ENCODE peak calls at places on chromosomes 11 and 22, in ten cellular contexts. One of them, this sample, is unnamed.

GRCh38 chr11:119380816-119381185 is 689 bp downstream of the USP2 start:
- DNase-seq in A549: no peak
- DNase-seq in lung: no peak
- DNase-seq in heart left ventricle: no peak
- DNase-seq in Panc1: no peak
- DNase-seq in cardiac muscle cell: no peak
- DNase-seq in IMR-90: no peak
- DNase-seq in tibial nerve: peak; percentile 4
- DNase-seq in HL-60: no peak
- DNase-seq in endothelial cell of umbilical vein: no peak
- DNase-seq in this sample: no peak

GRCh38 chr11:1968454-1968995 is 21.4 kb downstream of the MRPL23 start:
- DNase-seq in A549: no peak
- DNase-seq in lung: no peak
- DNase-seq in heart left ventricle: no peak
- DNase-seq in Panc1: no peak
- DNase-seq in cardiac muscle cell: no peak
- DNase-seq in IMR-90: no peak
- DNase-seq in tibial nerve: no peak
- DNase-seq in HL-60: no peak
- DNase-seq in endothelial cell of umbilical vein: no peak
- DNase-seq in this sample: no peak

GRCh38 chr22:39994046-39994565 is 648 bp upstream of the FAM83F start:
- DNase-seq in A549: no peak
- DNase-seq in lung: no peak
- DNase-seq in heart left ventricle: no peak
- DNase-seq in Panc1: no peak
- DNase-seq in cardiac muscle cell: no peak
- DNase-seq in IMR-90: peak; percentile 25
- DNase-seq in tibial nerve: no peak
- DNase-seq in HL-60: no peak
- DNase-seq in endothelial cell of umbilical vein: no peak
- DNase-seq in this sample: peak; percentile 62

GRCh38 chr11:35851342-35851741 is 92.5 kb upstream of the LDLRAD3 start:
- DNase-seq in A549: no peak
- DNase-seq in lung: no peak
- DNase-seq in heart left ventricle: no peak
- DNase-seq in Panc1: no peak
- DNase-seq in cardiac muscle cell: no peak
- DNase-seq in IMR-90: no peak
- DNase-seq in tibial nerve: no peak
- DNase-seq in HL-60: no peak
- DNase-seq in endothelial cell of umbilical vein: no peak
- DNase-seq in this sample: no peak

GRCh38 chr11:131690362-131690761 is 319.9 kb downstream of the NTM start:
- DNase-seq in A549: no peak
- DNase-seq in lung: no peak
- DNase-seq in heart left ventricle: no peak
- DNase-seq in Panc1: no peak
- DNase-seq in cardiac muscle cell: no peak
- DNase-seq in IMR-90: no peak
- DNase-seq in tibial nerve: no peak
- DNase-seq in HL-60: no peak
- DNase-seq in endothelial cell of umbilical vein: no peak
- DNase-seq in this sample: no peak

GRCh38 chr22:38177926-38178604 is 3.6 kb downstream of the PLA2G6 start:
- DNase-seq in A549: peak; percentile 74
- DNase-seq in lung: no peak
- DNase-seq in heart left ventricle: peak; percentile 56
- DNase-seq in Panc1: peak; percentile 82
- DNase-seq in cardiac muscle cell: peak; percentile 85
- DNase-seq in IMR-90: peak; percentile 89
- DNase-seq in tibial nerve: peak; percentile 64
- DNase-seq in HL-60: no peak
- DNase-seq in endothelial cell of umbilical vein: peak; percentile 90
- DNase-seq in this sample: no peak

GRCh38 chr11:109961261-109961660 is 131.9 kb upstream of the ZC3H12C start:
- DNase-seq in A549: no peak
- DNase-seq in lung: no peak
- DNase-seq in heart left ventricle: no peak
- DNase-seq in Panc1: no peak
- DNase-seq in cardiac muscle cell: no peak
- DNase-seq in IMR-90: no peak
- DNase-seq in tibial nerve: no peak
- DNase-seq in HL-60: no peak
- DNase-seq in endothelial cell of umbilical vein: no peak
- DNase-seq in this sample: no peak

GRCh38 chr11:12653729-12654128 is 20.5 kb upstream of the TEAD1 start:
- DNase-seq in A549: no peak
- DNase-seq in lung: no peak
- DNase-seq in heart left ventricle: no peak
- DNase-seq in Panc1: no peak
- DNase-seq in cardiac muscle cell: no peak
- DNase-seq in IMR-90: no peak
- DNase-seq in tibial nerve: no peak
- DNase-seq in HL-60: no peak
- DNase-seq in endothelial cell of umbilical vein: no peak
- DNase-seq in this sample: no peak

GRCh38 chr22:47155131-47155885 is 392.9 kb downstream of the TBC1D22A start:
- DNase-seq in A549: no peak
- DNase-seq in lung: no peak
- DNase-seq in heart left ventricle: no peak
- DNase-seq in Panc1: no peak
- DNase-seq in cardiac muscle cell: no peak
- DNase-seq in IMR-90: no peak
- DNase-seq in tibial nerve: no peak
- DNase-seq in HL-60: no peak
- DNase-seq in endothelial cell of umbilical vein: no peak
- DNase-seq in this sample: no peak

GRCh38 chr11:71147331-71147730 is 105.0 kb downstream of the SHANK2 start:
- DNase-seq in A549: no peak
- DNase-seq in lung: no peak
- DNase-seq in heart left ventricle: no peak
- DNase-seq in Panc1: no peak
- DNase-seq in cardiac muscle cell: no peak
- DNase-seq in IMR-90: no peak
- DNase-seq in tibial nerve: no peak
- DNase-seq in HL-60: no peak
- DNase-seq in endothelial cell of umbilical vein: no peak
- DNase-seq in this sample: no peak

GRCh38 chr11:71988050-71988449 is 10.7 kb upstream of the IL18BP start:
- DNase-seq in A549: no peak
- DNase-seq in lung: no peak
- DNase-seq in heart left ventricle: no peak
- DNase-seq in Panc1: no peak
- DNase-seq in cardiac muscle cell: peak; percentile 88
- DNase-seq in IMR-90: peak; percentile 87
- DNase-seq in tibial nerve: no peak
- DNase-seq in HL-60: no peak
- DNase-seq in endothelial cell of umbilical vein: no peak
- DNase-seq in this sample: no peak

GRCh38 chr11:128685383-128686044 is 8.4 kb upstream of the FLI1 start:
- DNase-seq in A549: no peak
- DNase-seq in lung: no peak
- DNase-seq in heart left ventricle: no peak
- DNase-seq in Panc1: no peak
- DNase-seq in cardiac muscle cell: peak; percentile 47
- DNase-seq in IMR-90: no peak
- DNase-seq in tibial nerve: no peak
- DNase-seq in HL-60: no peak
- DNase-seq in endothelial cell of umbilical vein: peak; percentile 11
- DNase-seq in this sample: no peak

GRCh38 chr11:128687321-128687720 is 6.6 kb upstream of the FLI1 start:
- DNase-seq in A549: no peak
- DNase-seq in lung: no peak
- DNase-seq in heart left ventricle: peak; percentile 53
- DNase-seq in Panc1: no peak
- DNase-seq in cardiac muscle cell: peak; percentile 45
- DNase-seq in IMR-90: no peak
- DNase-seq in tibial nerve: no peak
- DNase-seq in HL-60: no peak
- DNase-seq in endothelial cell of umbilical vein: peak; percentile 19
- DNase-seq in this sample: no peak

GRCh38 chr11:128686745-128687177 is 7.1 kb upstream of the FLI1 start:
- DNase-seq in A549: no peak
- DNase-seq in lung: no peak
- DNase-seq in heart left ventricle: peak; percentile 64
- DNase-seq in Panc1: no peak
- DNase-seq in cardiac muscle cell: peak; percentile 73
- DNase-seq in IMR-90: peak; percentile 50
- DNase-seq in tibial nerve: no peak
- DNase-seq in HL-60: no peak
- DNase-seq in endothelial cell of umbilical vein: peak; percentile 53
- DNase-seq in this sample: peak; percentile 62

GRCh38 chr11:128686045-128686741 is 7.7 kb upstream of the FLI1 start:
- DNase-seq in A549: no peak
- DNase-seq in lung: no peak
- DNase-seq in heart left ventricle: no peak
- DNase-seq in Panc1: no peak
- DNase-seq in cardiac muscle cell: no peak
- DNase-seq in IMR-90: no peak
- DNase-seq in tibial nerve: no peak
- DNase-seq in HL-60: no peak
- DNase-seq in endothelial cell of umbilical vein: no peak
- DNase-seq in this sample: no peak

GRCh38 chr11:128684582-128685382 is 9.1 kb upstream of the FLI1 start:
- DNase-seq in A549: no peak
- DNase-seq in lung: no peak
- DNase-seq in heart left ventricle: no peak
- DNase-seq in Panc1: no peak
- DNase-seq in cardiac muscle cell: no peak
- DNase-seq in IMR-90: no peak
- DNase-seq in tibial nerve: no peak
- DNase-seq in HL-60: no peak
- DNase-seq in endothelial cell of umbilical vein: peak; percentile 13
- DNase-seq in this sample: no peak
- H3K27ac ChIP-seq in A549: no peak overlapping the region
- H3K27ac ChIP-seq in lung: no peak overlapping the region
- H3K27ac ChIP-seq in heart left ventricle: no peak overlapping the region
- H3K27ac ChIP-seq in Panc1: no peak overlapping the region
- H3K27ac ChIP-seq in cardiac muscle cell: no peak overlapping the region
- H3K27ac ChIP-seq in IMR-90: no peak overlapping the region
- H3K27ac ChIP-seq in tibial nerve: no peak overlapping the region
- H3K27ac ChIP-seq in HL-60: no peak overlapping the region
- H3K27ac ChIP-seq in endothelial cell of umbilical vein: no peak overlapping the region
- H3K27ac ChIP-seq in this sample: no peak overlapping the region

GRCh38 chr11:31974737-31975136 is 116.1 kb upstream of the RCN1 start:
- DNase-seq in A549: no peak
- DNase-seq in lung: no peak
- DNase-seq in heart left ventricle: no peak
- DNase-seq in Panc1: peak; percentile 45
- DNase-seq in cardiac muscle cell: peak; percentile 31
- DNase-seq in IMR-90: peak; percentile 81
- DNase-seq in tibial nerve: no peak
- DNase-seq in HL-60: no peak
- DNase-seq in endothelial cell of umbilical vein: no peak
- DNase-seq in this sample: no peak
- H3K4me3 ChIP-seq in A549: no peak overlapping the region
- H3K4me3 ChIP-seq in lung: no peak overlapping the region
- H3K4me3 ChIP-seq in heart left ventricle: no peak overlapping the region
- H3K4me3 ChIP-seq in Panc1: no peak overlapping the region
- H3K4me3 ChIP-seq in cardiac muscle cell: no peak overlapping the region
- H3K4me3 ChIP-seq in IMR-90: no peak overlapping the region
- H3K4me3 ChIP-seq in tibial nerve: no peak overlapping the region
- H3K4me3 ChIP-seq in HL-60: no peak overlapping the region
- H3K4me3 ChIP-seq in endothelial cell of umbilical vein: no peak overlapping the region
- H3K4me3 ChIP-seq in this sample: no peak overlapping the region

GRCh38 chr22:45194686-45195085 is 31.0 kb downstream of the NUP50 start:
- DNase-seq in A549: no peak
- DNase-seq in lung: no peak
- DNase-seq in heart left ventricle: no peak
- DNase-seq in Panc1: no peak
- DNase-seq in cardiac muscle cell: no peak
- DNase-seq in IMR-90: no peak
- DNase-seq in tibial nerve: no peak
- DNase-seq in HL-60: no peak
- DNase-seq in endothelial cell of umbilical vein: no peak
- DNase-seq in this sample: no peak

GRCh38 chr22:45190473-45190872 is 26.7 kb downstream of the NUP50 start:
- DNase-seq in A549: no peak
- DNase-seq in lung: no peak
- DNase-seq in heart left ventricle: no peak
- DNase-seq in Panc1: no peak
- DNase-seq in cardiac muscle cell: no peak
- DNase-seq in IMR-90: no peak
- DNase-seq in tibial nerve: no peak
- DNase-seq in HL-60: no peak
- DNase-seq in endothelial cell of umbilical vein: no peak
- DNase-seq in this sample: no peak

GRCh38 chr22:45195616-45196015 is 31.9 kb downstream of the NUP50 start:
- DNase-seq in A549: no peak
- DNase-seq in lung: no peak
- DNase-seq in heart left ventricle: no peak
- DNase-seq in Panc1: no peak
- DNase-seq in cardiac muscle cell: no peak
- DNase-seq in IMR-90: no peak
- DNase-seq in tibial nerve: no peak
- DNase-seq in HL-60: no peak
- DNase-seq in endothelial cell of umbilical vein: no peak
- DNase-seq in this sample: no peak

GRCh38 chr22:45196308-45196707 is 32.6 kb downstream of the NUP50 start:
- DNase-seq in A549: no peak
- DNase-seq in lung: no peak
- DNase-seq in heart left ventricle: no peak
- DNase-seq in Panc1: no peak
- DNase-seq in cardiac muscle cell: no peak
- DNase-seq in IMR-90: no peak
- DNase-seq in tibial nerve: no peak
- DNase-seq in HL-60: no peak
- DNase-seq in endothelial cell of umbilical vein: no peak
- DNase-seq in this sample: no peak

DNA sequence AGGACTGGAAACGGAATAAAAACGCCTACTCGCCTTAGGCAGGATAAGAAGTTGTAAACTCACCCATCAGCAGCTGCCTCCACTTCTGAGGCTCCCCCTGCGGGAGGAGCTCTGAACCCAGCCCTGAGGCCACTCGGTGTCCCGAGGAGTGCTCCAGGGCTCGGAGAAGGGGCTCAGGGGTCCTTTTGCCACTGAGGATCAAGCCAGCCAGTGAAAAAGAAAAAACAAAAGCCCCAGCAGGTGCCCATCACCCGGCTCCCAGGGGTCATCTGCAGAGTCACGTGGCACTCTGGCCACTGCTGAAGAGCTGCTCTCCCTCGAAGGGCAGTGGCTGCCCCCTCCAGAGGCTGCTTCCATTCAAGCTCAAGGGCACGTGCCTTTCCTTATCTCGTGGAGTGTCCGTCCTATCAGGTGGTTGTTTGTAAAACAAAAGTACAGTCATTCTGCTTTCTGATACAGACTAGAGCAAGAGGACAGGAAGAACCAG is 29.0 kb downstream of the NUP50 start:
- DNase-seq in A549: no peak
- DNase-seq in lung: no peak
- DNase-seq in heart left ventricle: no peak
- DNase-seq in Panc1: no peak
- DNase-seq in cardiac muscle cell: no peak
- DNase-seq in IMR-90: no peak
- DNase-seq in tibial nerve: no peak
- DNase-seq in HL-60: no peak
- DNase-seq in endothelial cell of umbilical vein: no peak
- DNase-seq in this sample: peak; percentile 28
- TF ChIP-seq CTCF in A549: peak; percentile 15
- TF ChIP-seq CTCF in lung: no peak
- TF ChIP-seq CTCF in heart left ventricle: no peak
- TF ChIP-seq CTCF in Panc1: no peak
- TF ChIP-seq CTCF in cardiac muscle cell: no peak
- TF ChIP-seq CTCF in IMR-90: peak; percentile 14
- TF ChIP-seq CTCF in tibial nerve: no peak
- TF ChIP-seq CTCF in HL-60: no peak
- TF ChIP-seq CTCF in endothelial cell of umbilical vein: no peak
- TF ChIP-seq CTCF in this sample: peak; percentile 51

GRCh38 chr22:49129736-49130135 is 697.9 kb downstream of the BRD1 start:
- DNase-seq in A549: no peak
- DNase-seq in lung: no peak
- DNase-seq in heart left ventricle: no peak
- DNase-seq in Panc1: no peak
- DNase-seq in cardiac muscle cell: no peak
- DNase-seq in IMR-90: no peak
- DNase-seq in tibial nerve: no peak
- DNase-seq in HL-60: no peak
- DNase-seq in endothelial cell of umbilical vein: no peak
- DNase-seq in this sample: no peak
- H3K27ac ChIP-seq in A549: no peak overlapping the region
- H3K27ac ChIP-seq in lung: no peak overlapping the region
- H3K27ac ChIP-seq in heart left ventricle: no peak overlapping the region
- H3K27ac ChIP-seq in Panc1: no peak overlapping the region
- H3K27ac ChIP-seq in cardiac muscle cell: no peak overlapping the region
- H3K27ac ChIP-seq in IMR-90: no peak overlapping the region
- H3K27ac ChIP-seq in tibial nerve: no peak overlapping the region
- H3K27ac ChIP-seq in HL-60: no peak overlapping the region
- H3K27ac ChIP-seq in endothelial cell of umbilical vein: no peak overlapping the region
- H3K27ac ChIP-seq in this sample: no peak overlapping the region